ENCODE peak calls at places on chromosomes 16 and 17, in eight cellular contexts. Z, I, H, F, X, D, B and V are unnamed samples.

GRCh38 chr16:50696575-50697420 is 3.4 kb downstream of the NOD2 start:
- DNase-seq in Z (peak; percentile 56), I (peak; percentile 50), H (peak; percentile 79), F (peak; percentile 93), X (peak; percentile 81), D (peak; percentile 31), B (no peak), V (peak; percentile 65)

GRCh38 chr17:45146616-45147101 is 1.6 kb upstream of the HEXIM1 start:
- DNase-seq in Z (no peak), I (no peak), H (peak; percentile 90), F (no peak), X (no peak), D (peak; percentile 65), B (no peak), V (no peak)

GRCh38 chr17:7019839-7020519 is 2.9 kb upstream of the BCL6B start:
- DNase-seq in Z (no peak), I (no peak), H (peak; percentile 76), F (peak; percentile 77), X (no peak), D (peak; percentile 65), B (peak; percentile 90), V (no peak)

GRCh38 chr17:65638221-65638940 is 76.9 kb upstream of the AXIN2 start:
- DNase-seq in Z (no peak), I (no peak), H (peak; percentile 16), F (no peak), X (no peak), D (peak; percentile 88), B (no peak), V (no peak)

GRCh38 chr16:47519543-47519942 is 58.4 kb downstream of the PHKB start:
- DNase-seq in Z (no peak), I (no peak), H (peak; percentile 3), F (no peak), X (no peak), D (no peak), B (no peak), V (no peak)

GRCh38 chr16:324451-325334 is 27.8 kb downstream of the AXIN1 start:
- DNase-seq in Z (no peak), I (no peak), H (no peak), F (peak; percentile 90), X (no peak), D (no peak), B (no peak), V (peak; percentile 72)

GRCh38 chr16:90012978-90013745 is 6.1 kb downstream of the DBNDD1 start:
- DNase-seq in Z (no peak), I (no peak), H (no peak), F (no peak), X (no peak), D (no peak), B (no peak), V (no peak)

GRCh38 chr16:51752596-51752995 is 601.5 kb upstream of the SALL1 start:
- DNase-seq in Z (no peak), I (no peak), H (no peak), F (no peak), X (no peak), D (no peak), B (no peak), V (no peak)

GRCh38 chr17:383771-384621 is 31.4 kb upstream of the RPH3AL start:
- DNase-seq in Z (no peak), I (no peak), H (no peak), F (peak; percentile 50), X (no peak), D (no peak), B (peak; percentile 40), V (no peak)

GRCh38 chr16:22375117-22375962 is 921 bp upstream of the CDR2 start:
- DNase-seq in Z (no peak), I (no peak), H (no peak), F (no peak), X (no peak), D (no peak), B (peak; percentile 25), V (no peak)

GRCh38 chr17:80789356-80789902 is 202.2 kb upstream of the CHMP6 start:
- DNase-seq in Z (no peak), I (peak; percentile 35), H (peak; percentile 87), F (peak; percentile 49), X (peak; percentile 24), D (peak; percentile 96), B (no peak), V (no peak)

GRCh38 chr17:13393841-13394710 is 207.7 kb downstream of the HS3ST3A1 start:
- DNase-seq in Z (no peak), I (no peak), H (peak; percentile 88), F (no peak), X (no peak), D (peak; percentile 82), B (no peak), V (no peak)

GRCh38 chr17:7627250-7628121 is at the start of gene SAT2:
- DNase-seq in Z (peak; percentile 94), I (peak; percentile 80), H (peak; percentile 98), F (peak; percentile 96), X (peak; percentile 84), D (peak; percentile 95), B (peak; percentile 97), V (peak; percentile 73)

GRCh38 chr17:75901727-75902126 is 3.0 kb downstream of the MRPL38 start:
- DNase-seq in Z (no peak), I (no peak), H (no peak), F (peak; percentile 67), X (no peak), D (no peak), B (no peak), V (no peak)

GRCh38 chr17:5122586-5123342 is 6.9 kb downstream of the USP6 start:
- DNase-seq in Z (no peak), I (no peak), H (peak; percentile 29), F (peak; percentile 68), X (no peak), D (peak; percentile 2), B (peak; percentile 67), V (peak; percentile 31)

GRCh38 chr16:12366313-12366712 is 389.8 kb downstream of the SNX29 start:
- DNase-seq in Z (no peak), I (no peak), H (no peak), F (no peak), X (no peak), D (no peak), B (peak; percentile 37), V (no peak)

GRCh38 chr17:56845934-56846333 is 12.0 kb downstream of the DGKE start:
- DNase-seq in Z (no peak), I (no peak), H (no peak), F (no peak), X (no peak), D (no peak), B (no peak), V (no peak)

GRCh38 chr16:50393461-50394214 is 24.9 kb upstream of the BRD7 start:
- DNase-seq in Z (no peak), I (no peak), H (no peak), F (no peak), X (no peak), D (no peak), B (no peak), V (no peak)

GRCh38 chr17:6574689-6575595 is 18.6 kb upstream of the PITPNM3 start:
- DNase-seq in Z (no peak), I (peak; percentile 24), H (peak; percentile 76), F (peak; percentile 85), X (no peak), D (peak; percentile 35), B (no peak), V (peak; percentile 10)

GRCh38 chr16:24834459-24835335 is 11.1 kb upstream of the SLC5A11 start:
- DNase-seq in Z (peak; percentile 8), I (no peak), H (peak; percentile 53), F (no peak), X (peak; percentile 18), D (peak; percentile 64), B (peak; percentile 39), V (no peak)

GRCh38 chr16:81650982-81651562 is 128.0 kb upstream of the PLCG2 start:
- DNase-seq in Z (no peak), I (no peak), H (peak; percentile 79), F (no peak), X (no peak), D (peak; percentile 60), B (no peak), V (no peak)

DNA sequence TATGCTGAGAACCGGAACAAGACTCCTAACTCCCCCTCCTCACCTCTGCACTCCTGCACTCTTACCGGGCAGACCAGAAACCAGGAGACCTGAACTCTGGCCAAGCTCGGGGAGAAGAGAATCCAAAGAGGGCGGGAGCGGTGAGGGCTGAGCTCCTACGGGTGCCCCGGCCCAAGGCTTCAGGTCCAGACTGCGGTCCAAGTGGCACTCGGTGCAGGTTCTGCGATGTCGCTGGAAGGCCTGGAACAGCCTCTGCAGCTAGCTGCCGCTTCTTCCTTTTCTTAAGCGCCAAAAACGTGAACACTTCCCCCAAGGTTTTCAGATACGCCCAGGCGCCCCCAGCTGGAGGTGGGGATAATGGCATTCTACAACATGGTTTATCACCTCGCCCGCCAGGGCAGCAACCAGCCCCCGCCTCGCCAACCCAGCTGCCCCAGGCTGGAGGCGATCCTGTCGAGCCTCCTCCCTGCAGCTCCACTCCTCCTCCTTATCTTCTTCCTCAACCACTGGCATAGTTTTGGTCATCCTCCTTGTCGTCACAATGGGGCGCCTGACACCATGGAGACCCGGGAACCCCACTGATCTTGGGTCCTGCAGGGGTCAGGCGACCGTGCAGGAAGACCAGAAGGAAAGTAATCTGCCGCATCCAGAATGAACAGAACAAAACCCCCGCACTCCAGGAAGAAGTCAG is 1735.9 kb downstream of the TP53TG3F start:
- DNase-seq in Z (no peak), I (no peak), H (no peak), F (no peak), X (no peak), D (no peak), B (no peak), V (no peak)
- H3K9me3 ChIP-seq in Z (no peaks in the 10 kb centered on the region), I (no peaks in the 10 kb centered on the region), H (no peaks in the 10 kb centered on the region), F (no peaks in the 10 kb centered on the region), X (peaks cover 4% of the 10 kb centered on the region), D (no peaks in the 10 kb centered on the region), B (no peaks in the 10 kb centered on the region), V (peaks cover 4% of the 10 kb centered on the region)

GRCh38 chr17:30278032-30278431 is 13.7 kb downstream of the BLMH start:
- DNase-seq in Z (no peak), I (no peak), H (peak; percentile 79), F (no peak), X (no peak), D (peak; percentile 50), B (peak; percentile 45), V (no peak)
- TF ChIP-seq CTCF in Z (no peak), I (peak; percentile 67), H (peak; percentile 65), F (peak; percentile 8), X (peak; percentile 27), D (peak; percentile 36), B (peak; percentile 64), V (peak; percentile 19)

GRCh38 chr17:49872776-49873377 is 25.0 kb upstream of the TAC4 start:
- DNase-seq in Z (no peak), I (no peak), H (no peak), F (no peak), X (no peak), D (no peak), B (no peak), V (no peak)
- H3K27ac ChIP-seq in Z (no peak overlapping the region), I (no peak overlapping the region), H (no peak overlapping the region), F (no peak overlapping the region), X (no peak overlapping the region), D (no peak overlapping the region), B (no peak overlapping the region), V (no peak overlapping the region)

GRCh38 chr16:9821331-9821730 is 360.9 kb downstream of the GRIN2A start:
- DNase-seq in Z (no peak), I (no peak), H (no peak), F (no peak), X (no peak), D (no peak), B (no peak), V (no peak)
- H3K9me3 ChIP-seq in Z (no peaks in the 10 kb centered on the region), I (no peaks in the 10 kb centered on the region), H (no peaks in the 10 kb centered on the region), F (no peaks in the 10 kb centered on the region), X (no peaks in the 10 kb centered on the region), D (no peaks in the 10 kb centered on the region), B (no peaks in the 10 kb centered on the region), V (no peaks in the 10 kb centered on the region)